ENCODE peak calls at places on chromosomes 3 and 15, in nine cellular contexts. N is heart left ventricle; J is activated naive CD8-positive, alpha-beta T cell treated with anti-CD3 and anti-CD28 coated beads for 36 hours; K is RCC 7860; Z is DMS 273 treated with DMSO at 0.1 percent for 48 hours; G is right lobe of liver; E is activated CD8-positive, alpha-beta memory T cell treated with anti-CD3 and anti-CD28 coated beads for 48 hours; I is spleen; Y is hepatic stellate cell. B is an unnamed sample.
A peak's percentile ranks its signal among the peaks of the same experiment; 100 is the strongest.

GRCh38 chr3:44906997-44907396 is 32.6 kb downstream of the TGM4 start:
- DNase-seq in I (no peak), Z (no peak), G (no peak), Y (no peak), K (peak; percentile 36), J (no peak), E (no peak), N (no peak), B (no peak)

GRCh38 chr3:45612138-45612537 is 17.6 kb downstream of the LIMD1 start:
- DNase-seq in I (no peak), G (no peak), K (no peak), J (no peak), E (no peak), N (no peak), Y (no peak), Z (no peak), B (no peak)

GRCh38 chr15:40770147-40770721 is 454 bp downstream of the C15orf62 start:
- DNase-seq in Z (peak; percentile 27), I (peak; percentile 78), N (no peak), E (no peak), Y (no peak), K (no peak), J (no peak), G (no peak), B (no peak)

GRCh38 chr3:2096196-2096595 is 2.5 kb upstream of the CNTN4 start:
- DNase-seq in E (no peak), N (no peak), J (no peak), Y (no peak), Z (no peak), I (no peak), G (no peak), K (no peak), B (no peak)

GRCh38 chr3:161372321-161373260 is 1.3 kb upstream of the SPTSSB start:
- DNase-seq in E (no peak), Y (peak; percentile 22), Z (peak; percentile 22), I (peak; percentile 68), N (peak; percentile 19), K (no peak), J (peak; percentile 19), G (no peak), B (no peak)

GRCh38 chr3:188051801-188052228 is 102.1 kb upstream of the LPP start:
- DNase-seq in I (no peak), G (no peak), Z (no peak), J (no peak), Y (no peak), E (no peak), K (no peak), N (peak; percentile 54), B (no peak)

GRCh38 chr15:74122403-74123130 is 7.8 kb upstream of the ISLR2 start:
- DNase-seq in N (no peak), Z (no peak), J (no peak), K (no peak), I (peak; percentile 64), G (no peak), E (no peak), Y (no peak), B (no peak)

GRCh38 chr15:25239471-25240345 is 199.1 kb downstream of the UBE3A start:
- DNase-seq in J (no peak), Y (no peak), K (no peak), I (peak; percentile 67), E (no peak), N (no peak), G (peak; percentile 30), Z (no peak), B (no peak)

GRCh38 chr15:34754171-34754580 is 622 bp downstream of the GJD2 start:
- DNase-seq in Y (no peak), J (no peak), E (no peak), I (no peak), N (no peak), Z (no peak), K (no peak), G (no peak), B (no peak)